ENCODE peak calls at places on chromosome 22, in ten cellular contexts. X, J, I, Q, F, A, V, K, Z and C are unnamed samples.

GRCh38 chr22:31345331-31346254 is 553 bp downstream of the PATZ1 start:
- DNase-seq in I (peak; percentile 93), A (peak; percentile 89), X (peak; percentile 92), Z (peak; percentile 90), Q (peak; percentile 87), F (peak; percentile 77), J (peak; percentile 29), K (peak; percentile 84), V (peak; percentile 96), C (peak; percentile 91)

GRCh38 chr22:23315341-23315917 is 135.1 kb downstream of the BCR start:
- DNase-seq in X (peak; percentile 39), Z (peak; percentile 87), V (peak; percentile 84), K (peak; percentile 71), J (no peak), F (peak; percentile 59), A (peak; percentile 69), I (peak; percentile 64), Q (peak; percentile 53), C (peak; percentile 80)

GRCh38 chr22:41619979-41620645 is 731 bp downstream of the DESI1 start:
- DNase-seq in Q (peak; percentile 43), K (no peak), Z (peak; percentile 78), X (peak; percentile 19), V (peak; percentile 86), F (peak; percentile 28), I (peak; percentile 60), J (no peak), A (peak; percentile 67), C (peak; percentile 64)

GRCh38 chr22:41725510-41726110 is 26.3 kb downstream of the MEI1 start:
- DNase-seq in I (no peak), V (no peak), X (no peak), Z (no peak), Q (no peak), K (no peak), A (no peak), F (no peak), J (no peak), C (peak; percentile 56)

GRCh38 chr22:22748297-22748743 is 103.9 kb downstream of the GGTLC2 start:
- DNase-seq in I (peak; percentile 68), Q (peak; percentile 63), K (peak; percentile 23), X (no peak), Z (no peak), V (no peak), A (no peak), F (peak; percentile 51), J (no peak), C (peak; percentile 36)

GRCh38 chr22:26479792-26480610 is 3.6 kb downstream of the HPS4 start:
- DNase-seq in K (no peak), A (no peak), Z (no peak), I (no peak), V (no peak), X (no peak), Q (no peak), F (no peak), J (no peak), C (no peak)

GRCh38 chr22:49967333-49968241 is 7.0 kb downstream of the PIM3 start:
- DNase-seq in K (no peak), Q (no peak), X (peak; percentile 24), A (peak; percentile 77), V (peak; percentile 87), J (peak; percentile 7), F (peak; percentile 54), I (peak; percentile 37), Z (peak; percentile 83), C (peak; percentile 28)

GRCh38 chr22:31954535-31955326 is 10.4 kb downstream of the YWHAH start:
- DNase-seq in J (no peak), F (peak; percentile 78), K (peak; percentile 68), I (no peak), Z (no peak), X (no peak), V (peak; percentile 6), A (no peak), Q (no peak), C (no peak)

GRCh38 chr22:47534150-47535133 is 772.0 kb downstream of the TBC1D22A start:
- DNase-seq in K (no peak), X (no peak), A (no peak), V (no peak), J (no peak), F (no peak), Z (no peak), I (no peak), Q (no peak), C (no peak)

GRCh38 chr22:42770448-42770726 is 49.7 kb upstream of the A4GALT start:
- DNase-seq in Q (no peak), K (no peak), X (no peak), V (no peak), A (no peak), F (no peak), I (no peak), J (no peak), Z (no peak), C (no peak)

GRCh38 chr22:44732017-44732561 is 20.3 kb upstream of the ARHGAP8 start:
- DNase-seq in F (no peak), Z (no peak), J (no peak), X (no peak), V (no peak), I (no peak), Q (no peak), K (no peak), A (no peak), C (no peak)
- H3K4me1 ChIP-seq in F (peaks cover 6% of the 10 kb centered on the region), Z (peaks cover 15% of the 10 kb centered on the region), J (no peaks in the 10 kb centered on the region), X (no peaks in the 10 kb centered on the region), V (peaks cover 71% of the 10 kb centered on the region), I (no peaks in the 10 kb centered on the region), Q (no peaks in the 10 kb centered on the region), K (peaks cover 9% of the 10 kb centered on the region), A (peaks cover 28% of the 10 kb centered on the region), C (peaks cover 13% of the 10 kb centered on the region)

GRCh38 chr22:39238561-39238960 is 6.2 kb downstream of the PDGFB start:
- DNase-seq in J (no peak), Z (no peak), A (no peak), I (no peak), V (no peak), X (no peak), Q (no peak), K (no peak), F (no peak), C (no peak)

GRCh38 chr22:39238124-39238466 is 6.7 kb downstream of the PDGFB start:
- DNase-seq in K (no peak), Z (no peak), Q (no peak), A (no peak), F (no peak), J (no peak), V (no peak), X (no peak), I (no peak), C (no peak)

GRCh38 chr22:39238966-39239510 is 5.7 kb downstream of the PDGFB start:
- DNase-seq in V (no peak), K (no peak), A (no peak), Z (no peak), Q (no peak), I (no peak), X (no peak), J (no peak), F (no peak), C (no peak)

GRCh38 chr22:39236321-39237275 is 8.2 kb downstream of the PDGFB start:
- DNase-seq in J (no peak), A (peak; percentile 51), V (no peak), X (no peak), Q (peak; percentile 33), I (no peak), K (no peak), F (no peak), Z (no peak), C (no peak)

GRCh38 chr22:39237276-39238123 is 7.3 kb downstream of the PDGFB start:
- DNase-seq in X (no peak), K (no peak), J (no peak), Z (no peak), I (no peak), A (peak; percentile 64), Q (no peak), F (no peak), V (no peak), C (no peak)
- H3K4me3 ChIP-seq in X (no peak overlapping the region), K (no peak overlapping the region), J (no peak overlapping the region), Z (no peak overlapping the region), I (no peak overlapping the region), A (peak overlapping the region; percentile 1), Q (no peak overlapping the region), F (no peak overlapping the region), V (no peak overlapping the region), C (no peak overlapping the region)

GRCh38 chr22:37141971-37142647 is 7.6 kb downstream of the IL2RB start:
- DNase-seq in J (no peak), I (no peak), F (no peak), Z (no peak), A (no peak), V (no peak), X (no peak), Q (no peak), K (no peak), C (no peak)
- H3K36me3 ChIP-seq in J (no peaks in the 10 kb centered on the region), I (no peaks in the 10 kb centered on the region), F (no peaks in the 10 kb centered on the region), Z (no peaks in the 10 kb centered on the region), A (no peaks in the 10 kb centered on the region), V (peaks cover 18% of the 10 kb centered on the region), X (peaks cover 19% of the 10 kb centered on the region), Q (no peaks in the 10 kb centered on the region), K (no peaks in the 10 kb centered on the region), C (no peaks in the 10 kb centered on the region)

GRCh38 chr22:33726294-33726711 is 194.0 kb downstream of the LARGE1 start:
- DNase-seq in J (no peak), Z (peak; percentile 70), K (peak; percentile 70), F (no peak), I (peak; percentile 75), V (no peak), Q (no peak), X (no peak), A (no peak), C (no peak)
- H3K4me1 ChIP-seq in J (peaks cover 21% of the 10 kb centered on the region), Z (peaks cover 28% of the 10 kb centered on the region), K (peaks cover 5% of the 10 kb centered on the region), F (peaks cover 7% of the 10 kb centered on the region), I (peaks cover 12% of the 10 kb centered on the region), V (no peaks in the 10 kb centered on the region), Q (no peaks in the 10 kb centered on the region), X (no peaks in the 10 kb centered on the region), A (no peaks in the 10 kb centered on the region), C (no peaks in the 10 kb centered on the region)